ENCODE peak calls at places on chromosomes 7 and 10, in eight cellular contexts. One of them, this sample, is unnamed.
A peak's percentile ranks its signal among the peaks of the same experiment; 100 is the strongest.

GRCh38 chr7:81410471-81411117 is 359.3 kb downstream of the HGF start:
- DNase-seq in CD4-positive, alpha-beta T cell: no peak
- DNase-seq in ovary: no peak
- DNase-seq in coronary artery: no peak
- DNase-seq in fibroblast of the aortic adventitia: no peak
- DNase-seq in H9: no peak
- DNase-seq in transverse colon: no peak
- DNase-seq in Caco-2: no peak
- DNase-seq in this sample: peak; percentile 5

GRCh38 chr10:63757067-63757466 is 235.9 kb downstream of the REEP3 start:
- DNase-seq in coronary artery: no peak
- DNase-seq in fibroblast of the aortic adventitia: no peak
- DNase-seq in CD4-positive, alpha-beta T cell: no peak
- DNase-seq in Caco-2: no peak
- DNase-seq in H9: no peak
- DNase-seq in transverse colon: no peak
- DNase-seq in ovary: no peak
- DNase-seq in this sample: no peak

GRCh38 chr7:47601881-47602249 is 20.0 kb upstream of the TNS3 start:
- DNase-seq in coronary artery: no peak
- DNase-seq in CD4-positive, alpha-beta T cell: no peak
- DNase-seq in transverse colon: no peak
- DNase-seq in ovary: no peak
- DNase-seq in Caco-2: no peak
- DNase-seq in H9: no peak
- DNase-seq in fibroblast of the aortic adventitia: no peak
- DNase-seq in this sample: peak; percentile 34

GRCh38 chr10:121990015-121990677 is 1.2 kb downstream of the TACC2 start:
- DNase-seq in CD4-positive, alpha-beta T cell: no peak
- DNase-seq in ovary: no peak
- DNase-seq in fibroblast of the aortic adventitia: no peak
- DNase-seq in transverse colon: peak; percentile 62
- DNase-seq in coronary artery: no peak
- DNase-seq in Caco-2: no peak
- DNase-seq in H9: no peak
- DNase-seq in this sample: peak; percentile 24

GRCh38 chr10:48595533-48595932 is 9.3 kb downstream of the ARHGAP22 start:
- DNase-seq in H9: no peak
- DNase-seq in Caco-2: no peak
- DNase-seq in ovary: no peak
- DNase-seq in CD4-positive, alpha-beta T cell: no peak
- DNase-seq in fibroblast of the aortic adventitia: no peak
- DNase-seq in coronary artery: no peak
- DNase-seq in transverse colon: no peak
- DNase-seq in this sample: no peak

GRCh38 chr10:90650858-90651257 is 207.0 kb downstream of the HTR7 start:
- DNase-seq in Caco-2: no peak
- DNase-seq in fibroblast of the aortic adventitia: no peak
- DNase-seq in coronary artery: no peak
- DNase-seq in H9: no peak
- DNase-seq in ovary: no peak
- DNase-seq in CD4-positive, alpha-beta T cell: no peak
- DNase-seq in transverse colon: no peak
- DNase-seq in this sample: no peak

GRCh38 chr10:11725912-11726311 is 16.3 kb upstream of the ECHDC3 start:
- DNase-seq in H9: no peak
- DNase-seq in coronary artery: no peak
- DNase-seq in CD4-positive, alpha-beta T cell: no peak
- DNase-seq in transverse colon: no peak
- DNase-seq in Caco-2: no peak
- DNase-seq in fibroblast of the aortic adventitia: no peak
- DNase-seq in ovary: no peak
- DNase-seq in this sample: no peak

GRCh38 chr7:76383089-76383944 is 24.5 kb upstream of the YWHAG start:
- DNase-seq in coronary artery: no peak
- DNase-seq in transverse colon: no peak
- DNase-seq in Caco-2: no peak
- DNase-seq in H9: peak; percentile 83
- DNase-seq in ovary: no peak
- DNase-seq in fibroblast of the aortic adventitia: no peak
- DNase-seq in CD4-positive, alpha-beta T cell: no peak
- DNase-seq in this sample: no peak

GRCh38 chr10:70962686-70963085 is 74.3 kb upstream of the PCBD1 start:
- DNase-seq in H9: no peak
- DNase-seq in coronary artery: no peak
- DNase-seq in CD4-positive, alpha-beta T cell: no peak
- DNase-seq in transverse colon: no peak
- DNase-seq in ovary: no peak
- DNase-seq in Caco-2: no peak
- DNase-seq in fibroblast of the aortic adventitia: no peak
- DNase-seq in this sample: no peak

GRCh38 chr10:100109670-100110069 is 28.0 kb upstream of the CPN1 start:
- DNase-seq in coronary artery: no peak
- DNase-seq in ovary: no peak
- DNase-seq in transverse colon: no peak
- DNase-seq in fibroblast of the aortic adventitia: no peak
- DNase-seq in Caco-2: no peak
- DNase-seq in H9: peak; percentile 52
- DNase-seq in CD4-positive, alpha-beta T cell: no peak
- DNase-seq in this sample: no peak

GRCh38 chr7:34849966-34850365 is 187.3 kb downstream of the DPY19L1 start:
- DNase-seq in transverse colon: no peak
- DNase-seq in H9: no peak
- DNase-seq in fibroblast of the aortic adventitia: no peak
- DNase-seq in CD4-positive, alpha-beta T cell: no peak
- DNase-seq in Caco-2: no peak
- DNase-seq in ovary: no peak
- DNase-seq in coronary artery: no peak
- DNase-seq in this sample: no peak

GRCh38 chr10:124647421-124648130 is 96.6 kb downstream of the FAM53B start:
- DNase-seq in transverse colon: peak; percentile 79
- DNase-seq in Caco-2: peak; percentile 12
- DNase-seq in CD4-positive, alpha-beta T cell: peak; percentile 75
- DNase-seq in H9: no peak
- DNase-seq in coronary artery: no peak
- DNase-seq in fibroblast of the aortic adventitia: peak; percentile 20
- DNase-seq in ovary: no peak
- DNase-seq in this sample: peak; percentile 21

DNA sequence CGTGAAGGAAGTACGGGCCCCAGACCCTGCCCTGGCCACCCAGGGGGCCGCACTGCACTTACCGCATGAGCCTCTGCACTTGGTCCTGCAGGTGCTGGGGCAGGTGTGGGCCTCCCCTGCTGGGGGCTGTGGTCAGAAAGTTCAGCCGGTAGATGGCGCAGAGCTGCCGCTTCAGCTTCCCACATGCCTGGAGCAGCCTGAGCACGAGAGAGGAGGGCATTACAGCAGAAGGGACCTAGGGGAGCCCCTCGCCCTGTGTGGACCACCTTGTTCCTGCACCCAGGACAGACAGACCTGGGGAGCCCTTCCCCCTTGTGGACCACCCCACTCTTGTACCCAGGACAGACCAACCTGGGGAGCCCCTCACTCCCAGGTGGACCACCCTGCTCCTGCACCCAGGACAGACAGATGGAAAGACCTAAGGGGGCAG is 8.7 kb upstream of the PYROXD2 start:
- DNase-seq in H9: peak; percentile 85
- DNase-seq in Caco-2: peak; percentile 50
- DNase-seq in transverse colon: no peak
- DNase-seq in CD4-positive, alpha-beta T cell: no peak
- DNase-seq in coronary artery: peak; percentile 70
- DNase-seq in fibroblast of the aortic adventitia: no peak
- DNase-seq in ovary: no peak
- DNase-seq in this sample: no peak
- TF ChIP-seq CTCF in H9: peak; percentile 75
- TF ChIP-seq CTCF in Caco-2: peak; percentile 79
- TF ChIP-seq CTCF in transverse colon: no peak
- TF ChIP-seq CTCF in CD4-positive, alpha-beta T cell: no peak
- TF ChIP-seq CTCF in coronary artery: no peak
- TF ChIP-seq CTCF in fibroblast of the aortic adventitia: no peak
- TF ChIP-seq CTCF in ovary: no peak
- TF ChIP-seq CTCF in this sample: no peak

DNA sequence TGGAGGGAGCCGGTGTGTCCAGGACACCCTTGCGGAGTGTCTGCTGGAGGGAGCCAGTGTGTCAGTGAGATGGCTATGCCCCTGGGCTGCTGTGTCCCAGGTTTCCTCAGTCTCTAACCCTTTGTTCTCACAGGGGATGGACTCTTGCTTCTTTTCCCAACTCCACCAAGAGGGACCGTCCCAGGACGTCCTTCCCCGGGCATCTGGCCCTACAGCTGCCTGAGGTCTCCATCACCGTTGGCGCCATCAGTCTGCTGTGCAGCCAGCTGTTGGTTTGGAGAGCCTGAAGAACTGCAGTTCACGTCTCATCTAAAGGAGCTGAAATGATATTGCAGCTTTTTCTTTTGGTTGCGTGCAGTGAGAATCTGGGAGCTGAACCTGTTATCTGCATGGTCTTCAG is 136.2 kb downstream of the VIPR2 start:
- DNase-seq in H9: no peak
- DNase-seq in Caco-2: no peak
- DNase-seq in ovary: no peak
- DNase-seq in CD4-positive, alpha-beta T cell: no peak
- DNase-seq in coronary artery: no peak
- DNase-seq in fibroblast of the aortic adventitia: no peak
- DNase-seq in transverse colon: no peak
- DNase-seq in this sample: no peak
- TF ChIP-seq CTCF in H9: no peak
- TF ChIP-seq CTCF in Caco-2: no peak
- TF ChIP-seq CTCF in ovary: no peak
- TF ChIP-seq CTCF in CD4-positive, alpha-beta T cell: no peak
- TF ChIP-seq CTCF in coronary artery: no peak
- TF ChIP-seq CTCF in fibroblast of the aortic adventitia: no peak
- TF ChIP-seq CTCF in transverse colon: no peak
- TF ChIP-seq CTCF in this sample: no peak

DNA sequence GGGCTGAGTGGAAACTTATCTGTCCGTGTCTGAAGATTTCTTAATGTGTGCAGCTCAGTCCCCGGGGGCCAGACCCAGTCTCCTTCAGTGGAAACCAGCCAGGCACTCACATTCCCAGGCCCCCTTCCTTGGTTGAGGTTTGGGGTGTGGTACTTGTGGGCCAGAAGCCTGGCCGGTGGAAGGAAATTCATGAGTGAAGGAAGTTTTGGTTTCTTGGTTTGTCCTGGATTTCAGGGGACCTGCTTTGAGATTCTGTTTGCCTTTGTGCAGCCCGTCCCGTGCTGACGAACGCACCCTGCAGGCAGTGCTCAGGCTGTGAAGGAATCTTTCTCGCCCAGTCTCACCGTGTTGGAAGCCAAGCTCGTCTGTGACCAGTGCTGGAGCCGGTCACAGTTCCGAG is 2.9 kb downstream of the INPP5A start:
- DNase-seq in ovary: no peak
- DNase-seq in fibroblast of the aortic adventitia: peak; percentile 51
- DNase-seq in H9: no peak
- DNase-seq in coronary artery: no peak
- DNase-seq in Caco-2: no peak
- DNase-seq in CD4-positive, alpha-beta T cell: no peak
- DNase-seq in transverse colon: peak; percentile 13
- DNase-seq in this sample: no peak
- TF ChIP-seq CTCF in ovary: no peak
- TF ChIP-seq CTCF in fibroblast of the aortic adventitia: peak; percentile 48
- TF ChIP-seq CTCF in H9: peak; percentile 18
- TF ChIP-seq CTCF in coronary artery: no peak
- TF ChIP-seq CTCF in Caco-2: no peak
- TF ChIP-seq CTCF in CD4-positive, alpha-beta T cell: no peak
- TF ChIP-seq CTCF in transverse colon: no peak
- TF ChIP-seq CTCF in this sample: no peak

GRCh38 chr10:59965899-59966650 is 59.7 kb upstream of the CCDC6 start:
- DNase-seq in H9: no peak
- DNase-seq in CD4-positive, alpha-beta T cell: no peak
- DNase-seq in coronary artery: no peak
- DNase-seq in ovary: no peak
- DNase-seq in fibroblast of the aortic adventitia: no peak
- DNase-seq in Caco-2: no peak
- DNase-seq in transverse colon: no peak
- DNase-seq in this sample: no peak

GRCh38 chr10:59971915-59972314 is 65.6 kb upstream of the CCDC6 start:
- DNase-seq in coronary artery: no peak
- DNase-seq in Caco-2: peak; percentile 93
- DNase-seq in fibroblast of the aortic adventitia: peak; percentile 40
- DNase-seq in CD4-positive, alpha-beta T cell: no peak
- DNase-seq in ovary: no peak
- DNase-seq in transverse colon: peak; percentile 59
- DNase-seq in H9: no peak
- DNase-seq in this sample: peak; percentile 72

GRCh38 chr10:59967079-59967478 is 60.7 kb upstream of the CCDC6 start:
- DNase-seq in coronary artery: no peak
- DNase-seq in ovary: no peak
- DNase-seq in CD4-positive, alpha-beta T cell: no peak
- DNase-seq in H9: no peak
- DNase-seq in transverse colon: no peak
- DNase-seq in fibroblast of the aortic adventitia: no peak
- DNase-seq in Caco-2: no peak
- DNase-seq in this sample: no peak

GRCh38 chr10:59968705-59969104 is 62.3 kb upstream of the CCDC6 start:
- DNase-seq in H9: no peak
- DNase-seq in CD4-positive, alpha-beta T cell: no peak
- DNase-seq in fibroblast of the aortic adventitia: no peak
- DNase-seq in coronary artery: no peak
- DNase-seq in ovary: no peak
- DNase-seq in transverse colon: peak; percentile 24
- DNase-seq in Caco-2: no peak
- DNase-seq in this sample: peak; percentile 58

DNA sequence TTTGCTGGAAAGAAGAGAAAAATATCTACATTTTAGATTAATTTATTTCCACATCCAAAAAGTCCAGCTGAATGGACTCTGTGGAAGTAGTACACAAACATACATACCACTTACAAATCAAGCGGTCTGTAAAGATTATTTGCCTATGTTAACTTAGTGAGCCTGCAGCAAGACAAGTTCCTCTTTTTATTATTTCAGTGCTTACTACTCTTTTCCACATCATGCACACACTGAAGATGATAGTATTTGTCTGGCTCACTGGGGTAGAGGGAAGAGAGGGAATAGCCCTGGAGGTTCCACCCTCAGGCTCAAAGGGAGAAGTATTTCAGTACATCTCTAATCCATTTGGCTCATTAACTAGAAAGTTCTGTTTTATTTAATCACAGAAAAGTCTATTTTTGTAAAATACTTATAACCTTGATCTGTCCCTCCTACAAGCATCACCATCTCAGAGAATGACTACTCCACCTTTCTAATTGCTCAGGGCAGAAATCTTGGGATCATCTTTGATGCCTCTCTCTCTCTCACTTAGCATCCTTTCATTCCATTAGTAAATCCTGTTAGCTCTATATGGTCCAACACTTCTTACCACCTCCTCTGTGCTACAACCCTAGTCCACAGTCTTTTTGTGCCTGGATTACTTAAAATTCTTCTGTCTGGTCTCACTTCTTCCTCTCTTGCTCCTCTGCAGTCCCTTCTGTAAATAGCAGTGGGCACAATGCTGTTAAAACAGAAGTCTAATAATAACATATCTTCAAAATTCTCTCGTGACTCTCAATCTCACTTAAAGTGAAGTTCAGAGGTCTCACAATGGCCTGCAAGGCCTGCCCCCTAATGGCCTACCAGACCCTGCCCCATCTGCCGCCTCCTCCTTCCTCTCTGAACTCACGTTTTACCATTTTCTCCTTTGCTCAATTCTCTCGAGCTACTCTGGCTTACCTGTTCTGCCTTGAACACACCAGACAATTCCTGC is 64.3 kb upstream of the CCDC6 start:
- DNase-seq in coronary artery: no peak
- DNase-seq in CD4-positive, alpha-beta T cell: no peak
- DNase-seq in H9: peak; percentile 55
- DNase-seq in Caco-2: no peak
- DNase-seq in fibroblast of the aortic adventitia: no peak
- DNase-seq in ovary: no peak
- DNase-seq in transverse colon: no peak
- DNase-seq in this sample: no peak
- TF ChIP-seq CTCF in coronary artery: no peak
- TF ChIP-seq CTCF in CD4-positive, alpha-beta T cell: no peak
- TF ChIP-seq CTCF in H9: peak; percentile 59
- TF ChIP-seq CTCF in Caco-2: no peak
- TF ChIP-seq CTCF in fibroblast of the aortic adventitia: no peak
- TF ChIP-seq CTCF in ovary: no peak
- TF ChIP-seq CTCF in transverse colon: no peak
- TF ChIP-seq CTCF in this sample: no peak